ENCODE peak calls at places on chromosomes 7 and 10, in four cellular contexts. One of them, this sample, is unnamed.
A peak's percentile ranks its signal among the peaks of the same experiment; 100 is the strongest.

GRCh38 chr10:19683326-19683725 is 132.9 kb upstream of the PLXDC2 start:
- DNase-seq in IMR-90: peak; percentile 37
- DNase-seq in H1: no peak
- DNase-seq in H9: no peak
- DNase-seq in this sample: no peak

GRCh38 chr10:20202337-20202736 is 386.1 kb downstream of the PLXDC2 start:
- DNase-seq in H1: no peak
- DNase-seq in IMR-90: no peak
- DNase-seq in H9: no peak
- DNase-seq in this sample: no peak

GRCh38 chr7:105279688-105280007 is 109.1 kb downstream of the SRPK2 start:
- DNase-seq in IMR-90: no peak
- DNase-seq in H9: no peak
- DNase-seq in H1: no peak
- DNase-seq in this sample: no peak

GRCh38 chr7:4144801-4145470 is 537.2 kb upstream of the FOXK1 start:
- DNase-seq in H1: no peak
- DNase-seq in IMR-90: peak; percentile 28
- DNase-seq in H9: peak; percentile 61
- DNase-seq in this sample: peak; percentile 57

GRCh38 chr10:34814228-34815173 is 595 bp downstream of the PARD3 start:
- DNase-seq in H1: no peak
- DNase-seq in H9: peak; percentile 73
- DNase-seq in IMR-90: peak; percentile 27
- DNase-seq in this sample: peak; percentile 54

GRCh38 chr10:3139135-3139910 is 33.3 kb downstream of the PITRM1 start:
- DNase-seq in IMR-90: no peak
- DNase-seq in H9: no peak
- DNase-seq in H1: no peak
- DNase-seq in this sample: no peak

GRCh38 chr10:124005991-124006392 is 87.4 kb downstream of the CHST15 start:
- DNase-seq in H9: no peak
- DNase-seq in IMR-90: no peak
- DNase-seq in H1: no peak
- DNase-seq in this sample: no peak

GRCh38 chr10:112053895-112054294 is 129.7 kb downstream of the GPAM start:
- DNase-seq in H9: no peak
- DNase-seq in IMR-90: no peak
- DNase-seq in H1: no peak
- DNase-seq in this sample: no peak

GRCh38 chr10:125782661-125783060 is 7.0 kb upstream of the MMP21 start:
- DNase-seq in H1: no peak
- DNase-seq in IMR-90: peak; percentile 4
- DNase-seq in H9: no peak
- DNase-seq in this sample: no peak

GRCh38 chr10:60335708-60336107 is 54.0 kb downstream of the ANK3 start:
- DNase-seq in IMR-90: no peak
- DNase-seq in H9: no peak
- DNase-seq in H1: no peak
- DNase-seq in this sample: no peak

GRCh38 chr10:125538947-125539649 is 143.9 kb downstream of the TEX36 start:
- DNase-seq in IMR-90: no peak
- DNase-seq in H9: no peak
- DNase-seq in H1: no peak
- DNase-seq in this sample: no peak

DNA sequence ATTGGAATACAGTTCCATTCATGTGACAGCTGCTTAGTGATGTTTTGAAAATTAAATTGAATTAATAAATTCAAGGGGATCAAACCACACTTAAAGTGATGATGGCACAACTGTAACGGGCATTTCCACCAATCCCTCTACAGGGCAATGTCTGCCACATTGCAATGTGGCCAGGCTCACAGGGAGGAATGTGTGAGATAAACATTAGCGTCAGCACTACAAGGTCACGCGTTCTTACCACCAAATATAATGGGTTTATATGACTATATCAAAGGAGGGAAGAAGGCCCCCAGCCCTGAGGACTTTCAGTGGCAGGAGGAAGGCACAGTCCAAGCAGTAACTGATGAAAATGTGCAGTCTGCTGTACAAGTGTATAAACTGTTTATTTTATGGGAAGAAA is 31.1 kb upstream of the CELF2 start:
- DNase-seq in IMR-90: peak; percentile 14
- DNase-seq in H1: no peak
- DNase-seq in H9: no peak
- DNase-seq in this sample: no peak
- H3K14ac ChIP-seq in IMR-90: no peak overlapping the region
- H3K14ac ChIP-seq in H1: no peak overlapping the region
- H3K14ac ChIP-seq in H9: no peak overlapping the region
- H3K14ac ChIP-seq in this sample: no peak overlapping the region

GRCh38 chr10:44804661-44805060 is 106.5 kb upstream of the TMEM72 start:
- DNase-seq in H9: no peak
- DNase-seq in IMR-90: peak; percentile 60
- DNase-seq in H1: no peak
- DNase-seq in this sample: no peak

GRCh38 chr10:44805461-44806210 is 105.5 kb upstream of the TMEM72 start:
- DNase-seq in H9: no peak
- DNase-seq in IMR-90: no peak
- DNase-seq in H1: no peak
- DNase-seq in this sample: no peak

GRCh38 chr10:44803820-44804219 is 107.3 kb upstream of the TMEM72 start:
- DNase-seq in H9: no peak
- DNase-seq in H1: no peak
- DNase-seq in IMR-90: no peak
- DNase-seq in this sample: no peak

GRCh38 chr10:44799971-44800370 is 111.2 kb upstream of the TMEM72 start:
- DNase-seq in H1: no peak
- DNase-seq in IMR-90: no peak
- DNase-seq in H9: no peak
- DNase-seq in this sample: no peak

DNA sequence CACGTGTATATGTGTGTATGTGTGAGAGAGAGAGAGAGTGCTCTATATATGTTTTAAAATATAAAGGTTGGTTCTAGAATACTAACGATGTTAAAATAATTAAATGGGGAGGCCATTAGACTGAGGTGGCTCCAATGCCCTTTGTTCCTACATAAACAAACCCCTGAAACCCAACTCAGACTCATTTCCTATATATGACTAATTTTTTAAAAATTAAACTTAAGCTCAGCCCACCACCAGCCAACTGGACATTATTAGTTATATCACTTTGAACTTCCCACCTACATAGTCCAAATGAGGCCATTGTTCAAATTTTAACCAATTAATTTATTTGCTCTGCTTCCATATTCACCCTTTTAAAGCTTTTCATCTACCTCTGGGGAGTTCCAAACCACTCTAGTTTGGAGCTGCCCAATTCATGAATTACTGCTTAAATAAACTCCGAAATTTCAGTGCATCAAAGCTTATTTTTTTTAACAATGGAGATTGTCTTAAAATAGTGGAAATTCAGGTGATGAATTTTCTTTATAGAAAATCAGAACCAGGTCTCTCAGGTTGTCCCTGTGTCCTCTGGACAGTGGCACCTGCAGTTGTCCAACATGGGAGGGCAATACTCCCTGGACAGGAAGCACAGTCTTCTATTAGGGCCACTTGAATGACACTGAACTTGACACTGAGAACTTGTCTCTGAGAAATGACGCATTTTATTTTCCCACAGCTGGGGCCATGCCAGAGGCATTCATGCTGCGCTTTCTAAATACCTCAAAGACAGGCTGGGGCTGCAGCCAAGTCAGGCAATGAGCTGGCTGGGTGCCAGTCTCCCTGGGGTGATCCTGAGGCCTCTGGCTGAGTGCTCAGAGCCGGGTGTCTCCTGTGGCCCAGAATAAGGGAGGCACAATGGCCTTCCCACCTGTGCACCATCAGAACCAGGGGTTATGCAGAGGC is 109.5 kb upstream of the TMEM72 start:
- DNase-seq in H9: no peak
- DNase-seq in IMR-90: peak; percentile 97
- DNase-seq in H1: no peak
- DNase-seq in this sample: no peak
- H3K4me2 ChIP-seq in H9: no peak overlapping the region
- H3K4me2 ChIP-seq in IMR-90: no peak overlapping the region
- H3K4me2 ChIP-seq in H1: no peak overlapping the region
- H3K4me2 ChIP-seq in this sample: no peak overlapping the region

DNA sequence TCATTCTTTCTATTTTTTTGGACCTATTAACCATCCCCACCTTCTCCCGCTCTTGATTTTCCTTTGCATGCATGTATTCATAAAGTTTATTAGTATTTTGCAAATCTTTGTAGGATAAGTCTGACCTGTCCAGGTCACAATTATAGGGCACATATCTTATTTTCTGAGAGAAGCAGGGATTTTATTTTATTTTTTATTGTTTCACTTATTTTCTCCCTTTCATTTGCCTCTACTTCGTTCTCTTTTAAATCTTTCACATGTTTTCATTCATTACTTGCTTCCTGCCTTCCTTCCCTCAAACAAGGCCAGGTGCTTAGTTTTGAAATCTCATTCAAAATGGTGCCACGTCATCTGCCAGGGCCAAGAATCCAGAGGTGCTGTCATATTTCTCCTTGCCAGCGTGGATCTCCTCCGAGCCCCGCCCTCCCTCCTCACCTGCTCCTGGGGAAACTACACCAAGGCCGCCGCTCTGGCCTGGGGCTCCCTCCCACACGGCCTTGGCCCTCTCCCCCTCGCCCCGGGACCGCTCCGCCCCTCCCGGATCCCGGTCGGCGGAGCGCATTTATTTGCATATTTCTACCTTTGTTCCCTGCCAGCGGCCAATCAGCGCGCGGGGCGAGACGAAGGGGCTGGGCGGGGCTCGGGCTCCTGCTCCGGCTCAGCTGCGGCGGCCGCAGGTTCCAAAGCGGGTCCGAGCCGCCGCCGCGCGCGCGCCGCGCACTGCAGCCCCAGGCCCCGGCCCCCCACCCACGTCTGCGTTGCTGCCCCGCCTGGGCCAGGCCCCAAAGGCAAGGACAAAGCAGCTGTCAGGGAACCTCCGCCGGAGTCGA is at the start of gene TSPAN13:
- DNase-seq in IMR-90: peak; percentile 25
- DNase-seq in H1: peak; percentile 87
- DNase-seq in H9: peak; percentile 97
- DNase-seq in this sample: peak; percentile 88
- H3K14ac ChIP-seq in IMR-90: peak within 1 kb of the TSS; percentile 1
- H3K14ac ChIP-seq in H1: no peak within 1 kb of the TSS
- H3K14ac ChIP-seq in H9: peak within 1 kb of the TSS; percentile 30
- H3K14ac ChIP-seq in this sample: no peak within 1 kb of the TSS

DNA sequence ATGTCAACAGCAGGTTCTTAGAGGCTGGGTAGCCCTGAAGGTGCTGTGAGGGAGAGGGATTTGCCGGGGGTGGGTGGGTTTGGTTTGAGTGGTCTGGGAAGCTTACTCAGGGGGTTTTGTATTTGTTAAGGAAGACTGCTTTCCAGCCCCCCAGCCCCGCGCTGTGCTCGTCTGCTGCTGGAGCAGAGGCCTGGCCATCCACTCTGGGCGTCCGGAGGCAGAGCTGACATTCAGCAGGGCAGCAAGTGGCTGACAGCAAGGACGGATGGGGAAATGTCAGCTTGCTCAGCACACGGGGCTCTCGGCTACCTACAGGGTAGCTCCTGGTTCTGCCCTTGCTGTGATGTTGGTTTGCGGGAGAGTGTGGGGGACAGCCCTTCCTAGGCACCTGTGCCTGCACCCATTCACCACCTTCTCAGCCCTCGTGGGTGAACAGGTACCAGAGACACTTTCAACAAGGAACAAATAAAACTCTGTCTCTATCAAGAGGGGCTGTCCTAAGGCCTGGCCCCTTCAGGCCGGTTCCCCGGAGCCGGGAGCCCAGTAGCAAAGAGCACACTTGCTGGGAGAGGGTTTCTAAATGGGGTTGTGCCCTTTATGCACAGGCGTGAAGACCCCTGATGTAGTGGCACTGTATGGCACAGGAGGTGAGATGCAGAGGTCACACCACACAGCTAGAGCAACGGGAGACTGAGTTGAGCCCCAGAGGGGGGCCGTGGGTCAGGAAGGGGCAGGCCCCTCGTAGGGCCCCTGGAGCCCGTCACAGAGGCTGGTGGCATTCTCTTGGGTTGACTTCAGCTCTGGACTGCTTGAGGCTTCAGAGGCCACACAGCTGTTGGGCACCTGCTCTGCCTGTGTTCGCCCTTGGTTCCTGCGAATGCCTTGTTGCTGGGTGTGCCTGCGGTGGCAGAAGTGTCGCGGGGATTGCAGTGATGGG is 72.2 kb upstream of the SHH start:
- DNase-seq in H9: peak; percentile 14
- DNase-seq in IMR-90: no peak
- DNase-seq in H1: no peak
- DNase-seq in this sample: no peak
- H3K4me2 ChIP-seq in H9: no peak overlapping the region
- H3K4me2 ChIP-seq in IMR-90: no peak overlapping the region
- H3K4me2 ChIP-seq in H1: no peak overlapping the region
- H3K4me2 ChIP-seq in this sample: no peak overlapping the region

This sample was measured in neuronal stem cell.